ENCODE peak calls at places on chromosomes 5 and 9, in four cellular contexts. Q is transverse colon, M is tibial artery, J is heart right ventricle. I is an unnamed sample.

GRCh38 chr5:50751064-50751657 is 84.7 kb downstream of the PARP8 start:
- DNase-seq in M (no peak), J (peak; percentile 16), Q (peak; percentile 12), I (peak; percentile 64)

GRCh38 chr9:109064963-109065701 is 51.8 kb upstream of the CTNNAL1 start:
- DNase-seq in J (no peak), Q (no peak), M (no peak), I (no peak)

GRCh38 chr5:90590-91547 is 1.1 kb upstream of the PLEKHG4B start:
- DNase-seq in Q (no peak), J (no peak), M (peak; percentile 54), I (no peak)

GRCh38 chr5:43425965-43426364 is 13.8 kb upstream of the CCL28 start:
- DNase-seq in Q (no peak), J (no peak), M (peak; percentile 67), I (no peak)

GRCh38 chr9:111648066-111648465 is 13.3 kb upstream of the GNG10 start:
- DNase-seq in J (no peak), Q (no peak), M (no peak), I (no peak)

GRCh38 chr5:37738057-37738691 is 101.7 kb downstream of the GDNF start:
- DNase-seq in J (no peak), M (no peak), Q (no peak), I (no peak)

GRCh38 chr5:150587830-150588494 is 52.5 kb upstream of the SYNPO start:
- DNase-seq in M (no peak), J (no peak), Q (no peak), I (no peak)

GRCh38 chr9:121902483-121903135 is 190.5 kb downstream of the TTLL11 start:
- DNase-seq in J (peak; percentile 40), Q (no peak), M (no peak), I (no peak)

GRCh38 chr5:177320879-177321278 is 9.2 kb upstream of the MXD3 start:
- DNase-seq in J (no peak), M (no peak), Q (no peak), I (no peak)

GRCh38 chr9:126397056-126397455 is 70.4 kb downstream of the MVB12B start:
- DNase-seq in J (no peak), Q (peak; percentile 66), M (no peak), I (peak; percentile 62)

DNA sequence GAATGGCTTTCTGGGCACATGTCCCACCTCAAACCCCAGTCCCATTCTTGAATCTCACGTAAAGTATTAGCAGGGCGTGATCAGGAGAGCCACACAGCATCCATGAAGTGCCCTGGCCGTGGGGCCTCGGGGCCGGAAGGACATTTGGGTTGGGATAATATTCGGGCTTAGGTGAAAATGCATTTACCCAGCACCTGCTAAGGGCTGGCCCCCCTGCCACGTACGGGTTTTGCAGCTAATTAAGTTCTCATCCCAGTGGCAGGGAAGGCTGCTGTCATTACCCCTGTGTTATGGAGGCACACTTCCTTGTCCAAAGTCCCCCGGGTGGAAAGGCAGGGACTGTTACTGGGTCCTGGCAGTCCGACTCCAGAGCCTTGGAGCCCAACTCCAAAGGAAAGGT is 29.0 kb downstream of the ROPN1L start:
- DNase-seq in Q (no peak), M (no peak), J (no peak), I (no peak)
- H3K4me1 ChIP-seq in Q (no peaks in the 10 kb centered on the region), M (peaks cover 4% of the 10 kb centered on the region), J (peaks cover 12% of the 10 kb centered on the region), I (no peaks in the 10 kb centered on the region)

GRCh38 chr9:124257865-124258764 is at the start of gene NEK6:
- DNase-seq in J (no peak), Q (peak; percentile 19), M (peak; percentile 78), I (peak; percentile 52)

GRCh38 chr9:124258765-124259272 is 1.1 kb downstream of the NEK6 start:
- DNase-seq in M (peak; percentile 68), Q (peak; percentile 37), J (no peak), I (no peak)

GRCh38 chr9:124257070-124257864 is 482 bp upstream of the NEK6 start:
- DNase-seq in Q (peak; percentile 10), J (no peak), M (peak; percentile 63), I (no peak)

GRCh38 chr9:124260769-124261603 is 3.2 kb downstream of the NEK6 start:
- DNase-seq in Q (peak; percentile 57), J (no peak), M (peak; percentile 82), I (no peak)

DNA sequence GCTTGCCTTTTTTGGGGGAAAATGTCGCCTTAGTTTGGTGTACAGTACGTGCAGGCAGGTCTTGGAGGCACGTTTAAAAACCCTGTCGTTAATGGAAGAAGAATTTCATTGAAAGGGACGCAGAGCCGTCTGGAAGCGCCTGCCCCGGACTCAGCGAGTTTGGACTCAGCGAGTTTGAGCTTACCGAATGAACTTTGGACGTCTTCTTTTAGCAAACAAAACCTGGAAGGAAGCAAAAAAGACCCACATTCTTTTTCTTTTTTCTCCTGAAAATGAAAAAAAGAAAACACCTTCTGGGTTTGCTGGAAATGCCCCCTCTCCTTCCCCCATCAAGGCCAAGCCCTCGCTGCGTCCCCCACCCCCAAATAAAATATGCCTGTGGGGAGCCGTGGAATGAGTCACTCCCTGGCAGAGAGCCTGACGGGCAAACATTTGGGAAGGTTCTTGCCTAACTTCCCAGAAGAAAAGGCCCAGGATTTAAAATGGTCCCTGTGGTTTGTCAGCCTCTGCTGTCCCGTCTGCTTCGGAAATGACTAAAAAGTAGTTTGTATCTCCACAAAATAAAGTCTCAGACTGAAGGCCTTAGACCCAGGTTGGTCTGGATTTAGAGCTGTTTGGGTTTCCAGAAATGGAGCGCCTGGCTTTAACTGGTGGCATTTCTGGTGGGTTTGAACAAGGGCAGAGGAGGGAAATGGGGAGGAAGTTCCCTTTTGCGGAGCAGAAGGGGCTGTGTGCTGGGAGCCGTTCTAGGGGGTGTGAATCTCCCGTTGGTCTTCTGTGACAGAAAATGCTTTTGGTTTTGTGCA is 1.7 kb downstream of the NEK6 start:
- DNase-seq in J (peak; percentile 64), Q (peak; percentile 81), M (peak; percentile 92), I (no peak)
- H3K4me1 ChIP-seq in J (peaks cover 63% of the 10 kb centered on the region), Q (peaks cover 50% of the 10 kb centered on the region), M (peaks cover 57% of the 10 kb centered on the region), I (peaks cover 21% of the 10 kb centered on the region)

DNA sequence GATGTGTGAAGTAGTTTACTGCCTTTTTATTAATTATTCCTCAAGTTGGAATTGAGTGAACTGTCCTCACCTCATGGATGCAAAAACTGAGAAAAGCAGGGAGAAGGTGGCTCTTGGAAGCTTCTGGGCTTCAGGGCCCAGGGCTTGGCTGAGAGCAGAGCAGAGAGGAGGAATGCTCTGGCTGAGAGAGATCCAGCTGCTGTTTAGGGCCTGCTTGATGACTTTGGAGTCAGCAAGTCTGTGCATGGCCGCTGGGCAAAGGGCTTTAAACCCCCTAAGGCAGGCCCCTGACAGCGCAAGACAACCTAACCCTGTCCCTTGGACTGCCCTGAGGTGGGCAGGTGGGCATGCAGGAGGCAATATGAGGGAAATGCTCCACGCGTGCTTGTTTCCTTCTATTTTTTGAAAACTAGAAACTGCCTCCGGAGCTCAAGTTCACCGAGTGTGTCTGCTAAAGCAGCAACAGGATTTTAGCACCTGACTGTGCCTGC is 8.6 kb downstream of the STC2 start:
- DNase-seq in M (no peak), Q (no peak), J (no peak), I (no peak)
- H3K4me1 ChIP-seq in M (peaks cover 23% of the 10 kb centered on the region), Q (peaks cover 14% of the 10 kb centered on the region), J (peaks cover 79% of the 10 kb centered on the region), I (no peaks in the 10 kb centered on the region)

GRCh38 chr9:38022203-38022602 is 46.8 kb downstream of the SHB start:
- DNase-seq in J (no peak), Q (no peak), M (no peak), I (no peak)
- H3K4me1 ChIP-seq in J (peaks cover 98% of the 10 kb centered on the region), Q (peaks cover 71% of the 10 kb centered on the region), M (peaks cover 90% of the 10 kb centered on the region), I (no peaks in the 10 kb centered on the region)

GRCh38 chr9:115200711-115201505 is 83.0 kb upstream of the TNC start:
- DNase-seq in J (no peak), M (no peak), Q (no peak), I (no peak)
- H3K4me1 ChIP-seq in J (peaks cover 7% of the 10 kb centered on the region), M (peaks cover 4% of the 10 kb centered on the region), Q (peaks cover 16% of the 10 kb centered on the region), I (no peaks in the 10 kb centered on the region)

DNA sequence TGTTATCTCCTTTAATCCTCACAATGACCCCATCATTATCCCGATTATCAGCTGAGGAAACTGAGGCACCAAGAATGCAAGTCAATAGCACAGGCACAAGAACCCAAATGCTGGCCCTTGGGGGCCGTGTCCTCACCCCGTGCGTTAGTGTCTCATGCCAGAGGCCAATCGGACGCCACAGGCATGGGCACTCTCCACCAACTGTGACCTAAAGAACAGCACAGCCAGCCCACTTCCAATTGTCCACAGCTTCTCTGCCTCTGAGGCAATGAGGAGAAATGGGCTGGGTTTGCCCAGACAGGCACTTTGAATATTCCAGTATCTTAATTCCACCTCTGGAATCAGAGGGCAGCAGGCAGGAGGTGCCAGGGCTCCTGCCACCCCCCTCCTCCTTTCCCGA is 107.7 kb downstream of the ROR2 start:
- DNase-seq in J (no peak), Q (no peak), M (no peak), I (no peak)
- H3K4me1 ChIP-seq in J (peaks cover 3% of the 10 kb centered on the region), Q (peaks cover 37% of the 10 kb centered on the region), M (peaks cover 11% of the 10 kb centered on the region), I (no peaks in the 10 kb centered on the region)

GRCh38 chr9:72394061-72394460 is 29.1 kb upstream of the ZFAND5 start:
- DNase-seq in M (no peak), Q (no peak), J (no peak), I (no peak)
- H3K4me1 ChIP-seq in M (peaks cover 7% of the 10 kb centered on the region), Q (peaks cover 7% of the 10 kb centered on the region), J (no peaks in the 10 kb centered on the region), I (no peaks in the 10 kb centered on the region)

GRCh38 chr9:100856238-100856637 is 172.3 kb upstream of the PLPPR1 start:
- DNase-seq in J (no peak), M (no peak), Q (no peak), I (no peak)
- H3K4me1 ChIP-seq in J (no peaks in the 10 kb centered on the region), M (no peaks in the 10 kb centered on the region), Q (no peaks in the 10 kb centered on the region), I (no peaks in the 10 kb centered on the region)

GRCh38 chr9:127979333-127980055 is 1.3 kb downstream of the EEIG1 start:
- DNase-seq in Q (peak; percentile 75), J (peak; percentile 48), M (peak; percentile 85), I (no peak)
- H3K4me1 ChIP-seq in Q (peaks cover 55% of the 10 kb centered on the region), J (peaks cover 65% of the 10 kb centered on the region), M (peaks cover 64% of the 10 kb centered on the region), I (peaks cover 57% of the 10 kb centered on the region)